ENCODE peak calls at places on chromosomes 2 and 18, in seven cellular contexts. M is EL; H is hepatocyte; G is dermis blood vessel endothelial cell; R is spleen; S is stimulated activated CD4-positive, alpha-beta T cell treated with anti-CD3 and anti-CD28 coated beads, Interleukin-4, amount 100 ng/mL, for 24 hours; D is osteocyte. B is an unnamed sample.

GRCh38 chr18:54995421-54995820 is 36.2 kb upstream of the CCDC68 start:
- DNase-seq in M (no peak), H (no peak), G (no peak), R (no peak), S (no peak), D (no peak), B (no peak)

GRCh38 chr2:19359456-19359855 is 1.0 kb upstream of the OSR1 start:
- DNase-seq in M (no peak), H (no peak), G (no peak), R (no peak), S (no peak), D (peak), B (no peak)

GRCh38 chr2:151118269-151118668 is 143.4 kb downstream of the RBM43 start:
- DNase-seq in M (no peak), H (no peak), G (no peak), R (no peak), S (no peak), D (no peak), B (no peak)

GRCh38 chr2:235659767-235660322 is 166.0 kb downstream of the AGAP1 start:
- DNase-seq in M (peak), H (peak), G (no peak), R (no peak), S (no peak), D (no peak), B (no peak)

GRCh38 chr18:75607701-75608100 is 180.2 kb upstream of the SMIM21 start:
- DNase-seq in M (no peak), H (no peak), G (no peak), R (no peak), S (no peak), D (no peak), B (no peak)

GRCh38 chr18:79062806-79063205 is 6.4 kb upstream of the ATP9B start:
- DNase-seq in M (no peak), H (no peak), G (no peak), R (no peak), S (no peak), D (no peak), B (no peak)

GRCh38 chr18:23114171-23114881 is 21.0 kb upstream of the CABLES1 start:
- DNase-seq in M (no peak), H (no peak), G (peak), R (no peak), S (no peak), D (no peak), B (no peak)

GRCh38 chr2:227745594-227745993 is at the start of gene SCYGR8:
- DNase-seq in M (no peak), H (no peak), G (no peak), R (no peak), S (no peak), D (no peak), B (no peak)

GRCh38 chr2:3285901-3286645 is 91.5 kb downstream of the EIPR1 start:
- DNase-seq in M (no peak), H (no peak), G (no peak), R (peak), S (no peak), D (no peak), B (no peak)

GRCh38 chr2:144456680-144457079 is 63.2 kb downstream of the ZEB2 start:
- DNase-seq in M (peak), H (peak), G (peak), R (no peak), S (no peak), D (no peak), B (no peak)

GRCh38 chr18:57198025-57198424 is 51.1 kb downstream of the BOD1L2 start:
- DNase-seq in M (no peak), H (no peak), G (no peak), R (no peak), S (no peak), D (no peak), B (no peak)

GRCh38 chr2:42127425-42128424 is 41.4 kb upstream of the EML4 start:
- DNase-seq in M (peak), H (no peak), G (no peak), R (no peak), S (no peak), D (peak), B (no peak)

GRCh38 chr2:26712486-26713465 is 20.3 kb downstream of the KCNK3 start:
- DNase-seq in M (no peak), H (peak), G (no peak), R (no peak), S (no peak), D (no peak), B (no peak)